ENCODE peak calls at places on chromosomes 2 and 18, in five cellular contexts. One of them, this sample, is unnamed.

GRCh38 chr2:241913703-241914102 is 44.2 kb downstream of the RTP5 start:
- DNase-seq in fibroblast of the aortic adventitia: no peak
- DNase-seq in neural progenitor cell: no peak
- DNase-seq in RWPE1: no peak
- DNase-seq in cardiac muscle cell: no peak
- DNase-seq in this sample: no peak

GRCh38 chr2:38505779-38506178 is 96.9 kb downstream of the HNRNPLL start:
- DNase-seq in RWPE1: peak; percentile 52
- DNase-seq in cardiac muscle cell: no peak
- DNase-seq in fibroblast of the aortic adventitia: peak; percentile 73
- DNase-seq in neural progenitor cell: no peak
- DNase-seq in this sample: no peak

GRCh38 chr2:198901894-198902293 is 555.8 kb downstream of the SATB2 start:
- DNase-seq in RWPE1: no peak
- DNase-seq in fibroblast of the aortic adventitia: no peak
- DNase-seq in neural progenitor cell: peak; percentile 3
- DNase-seq in cardiac muscle cell: no peak
- DNase-seq in this sample: no peak

GRCh38 chr2:173264603-173265366 is 89.9 kb upstream of the CDCA7 start:
- DNase-seq in RWPE1: no peak
- DNase-seq in neural progenitor cell: no peak
- DNase-seq in cardiac muscle cell: no peak
- DNase-seq in fibroblast of the aortic adventitia: no peak
- DNase-seq in this sample: no peak

GRCh38 chr18:51621103-51621969 is 423.9 kb upstream of the MEX3C start:
- DNase-seq in neural progenitor cell: peak; percentile 81
- DNase-seq in cardiac muscle cell: peak; percentile 76
- DNase-seq in fibroblast of the aortic adventitia: peak; percentile 63
- DNase-seq in RWPE1: peak; percentile 33
- DNase-seq in this sample: peak; percentile 1

GRCh38 chr2:102848366-102848839 is 86.6 kb downstream of the TMEM182 start:
- DNase-seq in fibroblast of the aortic adventitia: peak; percentile 23
- DNase-seq in RWPE1: peak; percentile 82
- DNase-seq in cardiac muscle cell: peak; percentile 92
- DNase-seq in neural progenitor cell: peak; percentile 95
- DNase-seq in this sample: peak; percentile 25

GRCh38 chr2:105737980-105738657 is 6.6 kb upstream of the NCK2 start:
- DNase-seq in neural progenitor cell: no peak
- DNase-seq in fibroblast of the aortic adventitia: no peak
- DNase-seq in RWPE1: no peak
- DNase-seq in cardiac muscle cell: no peak
- DNase-seq in this sample: no peak

GRCh38 chr18:47912794-47913594 is 17.5 kb downstream of the SMAD2 start:
- DNase-seq in fibroblast of the aortic adventitia: peak; percentile 17
- DNase-seq in RWPE1: no peak
- DNase-seq in cardiac muscle cell: no peak
- DNase-seq in neural progenitor cell: no peak
- DNase-seq in this sample: no peak

GRCh38 chr2:88667219-88667618 is 24.3 kb upstream of the RPIA start:
- DNase-seq in RWPE1: no peak
- DNase-seq in fibroblast of the aortic adventitia: no peak
- DNase-seq in cardiac muscle cell: no peak
- DNase-seq in neural progenitor cell: no peak
- DNase-seq in this sample: no peak
- TF ChIP-seq CTCF in RWPE1: no peak
- TF ChIP-seq CTCF in fibroblast of the aortic adventitia: no peak
- TF ChIP-seq CTCF in cardiac muscle cell: no peak
- TF ChIP-seq CTCF in neural progenitor cell: no peak
- TF ChIP-seq CTCF in this sample: no peak

DNA sequence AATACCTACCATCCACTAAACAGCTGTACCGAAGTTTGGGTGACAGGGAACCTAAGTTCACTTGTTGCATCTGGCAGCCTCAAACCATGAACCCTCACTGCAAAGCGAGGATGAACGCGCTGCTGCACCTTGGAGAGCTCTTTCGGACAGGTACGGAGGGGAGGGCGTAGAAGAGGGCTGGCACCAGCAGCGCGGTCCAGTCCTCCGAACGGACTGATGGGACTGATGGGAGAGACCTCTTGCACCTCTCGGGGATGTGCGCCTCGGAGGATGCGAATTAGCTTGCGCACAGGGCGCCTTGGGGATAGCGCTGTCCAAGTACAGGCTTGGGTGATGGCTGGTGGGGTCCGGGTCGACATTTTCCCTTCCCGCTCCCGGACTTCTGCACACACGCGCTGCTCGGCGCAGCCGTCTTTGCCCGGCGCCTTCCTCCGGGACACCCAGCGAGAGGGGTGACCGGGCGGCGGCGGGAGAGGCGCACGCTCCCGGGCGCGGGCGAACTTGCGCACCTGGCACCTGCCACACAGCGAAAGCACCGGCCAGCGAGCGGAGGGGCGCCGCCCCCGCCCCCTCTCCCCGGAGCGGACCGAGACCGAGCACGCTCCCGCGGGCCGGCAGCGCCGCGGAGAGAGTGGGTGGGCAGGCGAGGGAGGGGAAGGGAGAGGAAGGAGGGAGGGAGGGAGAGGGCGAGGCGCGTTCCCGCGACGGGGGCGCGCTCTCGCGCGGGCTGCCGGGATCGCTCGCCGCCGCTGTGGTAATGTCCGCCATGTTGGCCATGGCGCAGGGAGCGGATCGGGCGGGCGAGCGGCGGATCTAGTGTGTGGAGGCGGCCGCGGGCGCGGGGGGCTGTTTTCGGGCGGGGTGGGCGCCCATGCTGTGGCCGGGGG is at the start of gene EPC2:
- DNase-seq in cardiac muscle cell: peak; percentile 85
- DNase-seq in fibroblast of the aortic adventitia: peak; percentile 78
- DNase-seq in RWPE1: peak; percentile 78
- DNase-seq in neural progenitor cell: peak; percentile 92
- DNase-seq in this sample: peak; percentile 83
- TF ChIP-seq CTCF in cardiac muscle cell: no peak
- TF ChIP-seq CTCF in fibroblast of the aortic adventitia: no peak
- TF ChIP-seq CTCF in RWPE1: no peak
- TF ChIP-seq CTCF in neural progenitor cell: no peak
- TF ChIP-seq CTCF in this sample: no peak

GRCh38 chr2:164812378-164812777 is 29.2 kb downstream of the COBLL1 start:
- DNase-seq in fibroblast of the aortic adventitia: no peak
- DNase-seq in neural progenitor cell: no peak
- DNase-seq in cardiac muscle cell: no peak
- DNase-seq in RWPE1: no peak
- DNase-seq in this sample: no peak

GRCh38 chr2:164815071-164815793 is 26.4 kb downstream of the COBLL1 start:
- DNase-seq in cardiac muscle cell: no peak
- DNase-seq in neural progenitor cell: no peak
- DNase-seq in RWPE1: no peak
- DNase-seq in fibroblast of the aortic adventitia: no peak
- DNase-seq in this sample: no peak

GRCh38 chr2:164811826-164812225 is 29.8 kb downstream of the COBLL1 start:
- DNase-seq in cardiac muscle cell: no peak
- DNase-seq in fibroblast of the aortic adventitia: no peak
- DNase-seq in neural progenitor cell: no peak
- DNase-seq in RWPE1: no peak
- DNase-seq in this sample: no peak

GRCh38 chr2:164816046-164816445 is 25.6 kb downstream of the COBLL1 start:
- DNase-seq in fibroblast of the aortic adventitia: no peak
- DNase-seq in neural progenitor cell: no peak
- DNase-seq in cardiac muscle cell: no peak
- DNase-seq in RWPE1: no peak
- DNase-seq in this sample: no peak

GRCh38 chr2:164813535-164813934 is 28.1 kb downstream of the COBLL1 start:
- DNase-seq in cardiac muscle cell: no peak
- DNase-seq in RWPE1: no peak
- DNase-seq in neural progenitor cell: no peak
- DNase-seq in fibroblast of the aortic adventitia: no peak
- DNase-seq in this sample: no peak
- TF ChIP-seq CTCF in cardiac muscle cell: no peak
- TF ChIP-seq CTCF in RWPE1: no peak
- TF ChIP-seq CTCF in neural progenitor cell: no peak
- TF ChIP-seq CTCF in fibroblast of the aortic adventitia: no peak
- TF ChIP-seq CTCF in this sample: no peak

GRCh38 chr2:130342533-130343275 is at the start of gene IMP4:
- DNase-seq in fibroblast of the aortic adventitia: peak; percentile 99
- DNase-seq in RWPE1: peak; percentile 92
- DNase-seq in cardiac muscle cell: peak; percentile 99
- DNase-seq in neural progenitor cell: peak; percentile 99
- DNase-seq in this sample: peak; percentile 99
- TF ChIP-seq CTCF in fibroblast of the aortic adventitia: peak; percentile 31
- TF ChIP-seq CTCF in RWPE1: peak; percentile 35
- TF ChIP-seq CTCF in cardiac muscle cell: peak; percentile 43
- TF ChIP-seq CTCF in neural progenitor cell: peak; percentile 44
- TF ChIP-seq CTCF in this sample: peak; percentile 12

GRCh38 chr2:121640380-121641326 is 8.6 kb downstream of the CLASP1 start:
- DNase-seq in neural progenitor cell: no peak
- DNase-seq in cardiac muscle cell: no peak
- DNase-seq in fibroblast of the aortic adventitia: no peak
- DNase-seq in RWPE1: no peak
- DNase-seq in this sample: no peak
- TF ChIP-seq CTCF in neural progenitor cell: no peak
- TF ChIP-seq CTCF in cardiac muscle cell: no peak
- TF ChIP-seq CTCF in fibroblast of the aortic adventitia: no peak
- TF ChIP-seq CTCF in RWPE1: no peak
- TF ChIP-seq CTCF in this sample: no peak

GRCh38 chr18:24736686-24737085 is 276.2 kb downstream of the HRH4 start:
- DNase-seq in neural progenitor cell: no peak
- DNase-seq in RWPE1: no peak
- DNase-seq in cardiac muscle cell: no peak
- DNase-seq in fibroblast of the aortic adventitia: no peak
- DNase-seq in this sample: no peak

GRCh38 chr18:24731981-24732380 is 271.5 kb downstream of the HRH4 start:
- DNase-seq in cardiac muscle cell: no peak
- DNase-seq in RWPE1: peak; percentile 20
- DNase-seq in neural progenitor cell: peak; percentile 6
- DNase-seq in fibroblast of the aortic adventitia: no peak
- DNase-seq in this sample: no peak

GRCh38 chr18:24735504-24736243 is 275.2 kb downstream of the HRH4 start:
- DNase-seq in fibroblast of the aortic adventitia: no peak
- DNase-seq in neural progenitor cell: no peak
- DNase-seq in RWPE1: no peak
- DNase-seq in cardiac muscle cell: no peak
- DNase-seq in this sample: no peak

GRCh38 chr18:24731158-24731557 is 270.7 kb downstream of the HRH4 start:
- DNase-seq in fibroblast of the aortic adventitia: no peak
- DNase-seq in neural progenitor cell: no peak
- DNase-seq in cardiac muscle cell: no peak
- DNase-seq in RWPE1: no peak
- DNase-seq in this sample: no peak

GRCh38 chr18:24734058-24734457 is 273.6 kb downstream of the HRH4 start:
- DNase-seq in cardiac muscle cell: peak; percentile 50
- DNase-seq in RWPE1: no peak
- DNase-seq in fibroblast of the aortic adventitia: peak; percentile 2
- DNase-seq in neural progenitor cell: peak; percentile 65
- DNase-seq in this sample: no peak
- TF ChIP-seq CTCF in cardiac muscle cell: no peak
- TF ChIP-seq CTCF in RWPE1: no peak
- TF ChIP-seq CTCF in fibroblast of the aortic adventitia: peak; percentile 10
- TF ChIP-seq CTCF in neural progenitor cell: peak; percentile 54
- TF ChIP-seq CTCF in this sample: no peak

GRCh38 chr2:19320813-19321212 is 37.6 kb downstream of the OSR1 start:
- DNase-seq in neural progenitor cell: no peak
- DNase-seq in RWPE1: no peak
- DNase-seq in fibroblast of the aortic adventitia: no peak
- DNase-seq in cardiac muscle cell: no peak
- DNase-seq in this sample: no peak

GRCh38 chr2:19319064-19319463 is 39.4 kb downstream of the OSR1 start:
- DNase-seq in RWPE1: no peak
- DNase-seq in cardiac muscle cell: no peak
- DNase-seq in fibroblast of the aortic adventitia: no peak
- DNase-seq in neural progenitor cell: no peak
- DNase-seq in this sample: no peak

GRCh38 chr2:19321946-19322345 is 36.5 kb downstream of the OSR1 start:
- DNase-seq in fibroblast of the aortic adventitia: peak; percentile 53
- DNase-seq in neural progenitor cell: no peak
- DNase-seq in RWPE1: no peak
- DNase-seq in cardiac muscle cell: no peak
- DNase-seq in this sample: no peak

GRCh38 chr2:19319698-19320097 is 38.7 kb downstream of the OSR1 start:
- DNase-seq in fibroblast of the aortic adventitia: no peak
- DNase-seq in neural progenitor cell: no peak
- DNase-seq in RWPE1: no peak
- DNase-seq in cardiac muscle cell: no peak
- DNase-seq in this sample: no peak
- TF ChIP-seq CTCF in fibroblast of the aortic adventitia: no peak
- TF ChIP-seq CTCF in neural progenitor cell: no peak
- TF ChIP-seq CTCF in RWPE1: no peak
- TF ChIP-seq CTCF in cardiac muscle cell: no peak
- TF ChIP-seq CTCF in this sample: no peak

DNA sequence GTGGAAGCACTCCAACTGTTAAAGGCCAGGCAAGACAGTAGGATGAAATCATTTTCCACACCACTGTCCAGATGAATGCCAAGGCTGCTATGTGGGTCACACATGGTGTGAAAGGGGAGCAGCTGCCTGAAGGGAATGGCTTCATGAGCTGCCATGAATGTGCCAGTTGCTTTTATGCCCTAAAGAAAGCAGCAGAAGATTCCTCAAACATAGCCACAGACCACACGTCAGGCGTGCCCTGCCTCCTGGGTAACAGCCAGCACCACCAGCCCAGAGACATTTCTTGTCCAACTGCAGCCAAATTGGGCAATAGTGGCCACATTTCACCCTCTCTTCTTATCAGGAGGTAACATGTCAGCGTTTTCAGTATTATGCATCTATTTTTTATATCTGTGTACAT is 130.2 kb downstream of the MTCL1 start:
- DNase-seq in neural progenitor cell: no peak
- DNase-seq in fibroblast of the aortic adventitia: peak; percentile 78
- DNase-seq in cardiac muscle cell: no peak
- DNase-seq in RWPE1: no peak
- DNase-seq in this sample: no peak
- TF ChIP-seq CTCF in neural progenitor cell: no peak
- TF ChIP-seq CTCF in fibroblast of the aortic adventitia: no peak
- TF ChIP-seq CTCF in cardiac muscle cell: no peak
- TF ChIP-seq CTCF in RWPE1: no peak
- TF ChIP-seq CTCF in this sample: no peak

This sample was measured in endothelial cell of umbilical vein.